ENCODE peak calls at places on chromosomes 4 and X, in ten cellular contexts. One of them, this sample, is unnamed.

GRCh38 chrX:154460326-154460725 is 2.2 kb downstream of the PLXNA3 start:
- DNase-seq in sigmoid colon: no peak
- DNase-seq in MCF 10A: no peak
- DNase-seq in mucosa of descending colon: no peak
- DNase-seq in upper lobe of right lung: no peak
- DNase-seq in CD8-positive, alpha-beta T cell: no peak
- DNase-seq in MM.1S: no peak
- DNase-seq in AG09309: no peak
- DNase-seq in omental fat pad: no peak
- DNase-seq in HCT116: no peak
- DNase-seq in this sample: no peak

GRCh38 chr4:101066586-101066985 is 280.7 kb downstream of the PPP3CA start:
- DNase-seq in MM.1S: no peak
- DNase-seq in upper lobe of right lung: no peak
- DNase-seq in HCT116: no peak
- DNase-seq in AG09309: no peak
- DNase-seq in MCF 10A: no peak
- DNase-seq in mucosa of descending colon: no peak
- DNase-seq in CD8-positive, alpha-beta T cell: no peak
- DNase-seq in sigmoid colon: no peak
- DNase-seq in omental fat pad: no peak
- DNase-seq in this sample: no peak

GRCh38 chr4:55758570-55758969 is 61.0 kb upstream of the EXOC1L start:
- DNase-seq in omental fat pad: no peak
- DNase-seq in MCF 10A: no peak
- DNase-seq in mucosa of descending colon: no peak
- DNase-seq in sigmoid colon: no peak
- DNase-seq in HCT116: no peak
- DNase-seq in CD8-positive, alpha-beta T cell: no peak
- DNase-seq in MM.1S: no peak
- DNase-seq in AG09309: no peak
- DNase-seq in upper lobe of right lung: no peak
- DNase-seq in this sample: no peak

GRCh38 chrX:41382699-41383645 is 49.0 kb downstream of the DDX3X start:
- DNase-seq in mucosa of descending colon: no peak
- DNase-seq in MM.1S: no peak
- DNase-seq in CD8-positive, alpha-beta T cell: no peak
- DNase-seq in sigmoid colon: no peak
- DNase-seq in omental fat pad: no peak
- DNase-seq in HCT116: peak; percentile 6
- DNase-seq in upper lobe of right lung: no peak
- DNase-seq in MCF 10A: peak; percentile 69
- DNase-seq in AG09309: no peak
- DNase-seq in this sample: peak; percentile 9

GRCh38 chr4:54098375-54098774 is 1.6 kb upstream of the GSX2 start:
- DNase-seq in MM.1S: no peak
- DNase-seq in CD8-positive, alpha-beta T cell: no peak
- DNase-seq in MCF 10A: no peak
- DNase-seq in upper lobe of right lung: no peak
- DNase-seq in sigmoid colon: no peak
- DNase-seq in omental fat pad: no peak
- DNase-seq in HCT116: no peak
- DNase-seq in mucosa of descending colon: no peak
- DNase-seq in AG09309: no peak
- DNase-seq in this sample: no peak

GRCh38 chr4:145840162-145840768 is 98.4 kb downstream of the ZNF827 start:
- DNase-seq in HCT116: peak; percentile 35
- DNase-seq in MM.1S: peak; percentile 78
- DNase-seq in upper lobe of right lung: no peak
- DNase-seq in AG09309: no peak
- DNase-seq in mucosa of descending colon: no peak
- DNase-seq in MCF 10A: peak; percentile 57
- DNase-seq in omental fat pad: no peak
- DNase-seq in sigmoid colon: no peak
- DNase-seq in CD8-positive, alpha-beta T cell: no peak
- DNase-seq in this sample: peak; percentile 13

GRCh38 chr4:125313497-125313896 is 1.3 kb upstream of the FAT4 start:
- DNase-seq in sigmoid colon: peak; percentile 65
- DNase-seq in AG09309: peak; percentile 75
- DNase-seq in mucosa of descending colon: no peak
- DNase-seq in MCF 10A: peak; percentile 91
- DNase-seq in MM.1S: peak; percentile 80
- DNase-seq in CD8-positive, alpha-beta T cell: no peak
- DNase-seq in HCT116: peak; percentile 85
- DNase-seq in upper lobe of right lung: no peak
- DNase-seq in omental fat pad: no peak
- DNase-seq in this sample: peak; percentile 58

GRCh38 chrX:13607996-13608365 is 38.6 kb downstream of the EGFL6 start:
- DNase-seq in AG09309: no peak
- DNase-seq in mucosa of descending colon: no peak
- DNase-seq in HCT116: no peak
- DNase-seq in upper lobe of right lung: no peak
- DNase-seq in MCF 10A: peak; percentile 17
- DNase-seq in CD8-positive, alpha-beta T cell: no peak
- DNase-seq in MM.1S: no peak
- DNase-seq in omental fat pad: no peak
- DNase-seq in sigmoid colon: no peak
- DNase-seq in this sample: no peak

GRCh38 chrX:11739796-11740195 is 18.2 kb upstream of the MSL3 start:
- DNase-seq in mucosa of descending colon: no peak
- DNase-seq in omental fat pad: no peak
- DNase-seq in CD8-positive, alpha-beta T cell: no peak
- DNase-seq in sigmoid colon: no peak
- DNase-seq in MM.1S: no peak
- DNase-seq in MCF 10A: no peak
- DNase-seq in HCT116: no peak
- DNase-seq in AG09309: no peak
- DNase-seq in upper lobe of right lung: no peak
- DNase-seq in this sample: no peak

GRCh38 chr4:80335554-80336358 is at the start of gene CFAP299:
- DNase-seq in AG09309: peak; percentile 42
- DNase-seq in upper lobe of right lung: peak; percentile 93
- DNase-seq in omental fat pad: peak; percentile 67
- DNase-seq in MCF 10A: peak; percentile 94
- DNase-seq in sigmoid colon: peak; percentile 82
- DNase-seq in CD8-positive, alpha-beta T cell: peak; percentile 30
- DNase-seq in MM.1S: peak; percentile 90
- DNase-seq in HCT116: peak; percentile 70
- DNase-seq in mucosa of descending colon: peak; percentile 86
- DNase-seq in this sample: peak; percentile 83

GRCh38 chr4:80340036-80340435 is 4.5 kb downstream of the CFAP299 start:
- DNase-seq in MCF 10A: no peak
- DNase-seq in HCT116: no peak
- DNase-seq in omental fat pad: no peak
- DNase-seq in mucosa of descending colon: no peak
- DNase-seq in MM.1S: no peak
- DNase-seq in CD8-positive, alpha-beta T cell: no peak
- DNase-seq in upper lobe of right lung: no peak
- DNase-seq in AG09309: no peak
- DNase-seq in sigmoid colon: no peak
- DNase-seq in this sample: no peak

GRCh38 chr4:80334568-80334967 is 962 bp upstream of the CFAP299 start:
- DNase-seq in upper lobe of right lung: no peak
- DNase-seq in CD8-positive, alpha-beta T cell: no peak
- DNase-seq in sigmoid colon: no peak
- DNase-seq in AG09309: no peak
- DNase-seq in HCT116: no peak
- DNase-seq in omental fat pad: no peak
- DNase-seq in MM.1S: no peak
- DNase-seq in MCF 10A: no peak
- DNase-seq in mucosa of descending colon: no peak
- DNase-seq in this sample: no peak

GRCh38 chr4:80335226-80335553 is 340 bp upstream of the CFAP299 start:
- DNase-seq in CD8-positive, alpha-beta T cell: no peak
- DNase-seq in upper lobe of right lung: no peak
- DNase-seq in mucosa of descending colon: no peak
- DNase-seq in sigmoid colon: no peak
- DNase-seq in HCT116: no peak
- DNase-seq in AG09309: no peak
- DNase-seq in MCF 10A: no peak
- DNase-seq in MM.1S: no peak
- DNase-seq in omental fat pad: no peak
- DNase-seq in this sample: no peak

GRCh38 chr4:80336582-80336981 is 1.1 kb downstream of the CFAP299 start:
- DNase-seq in HCT116: peak; percentile 18
- DNase-seq in MCF 10A: peak; percentile 42
- DNase-seq in CD8-positive, alpha-beta T cell: no peak
- DNase-seq in MM.1S: peak; percentile 31
- DNase-seq in sigmoid colon: peak; percentile 57
- DNase-seq in omental fat pad: no peak
- DNase-seq in mucosa of descending colon: no peak
- DNase-seq in AG09309: no peak
- DNase-seq in upper lobe of right lung: peak; percentile 51
- DNase-seq in this sample: peak; percentile 30
- TF ChIP-seq CTCF in HCT116: peak; percentile 34
- TF ChIP-seq CTCF in MCF 10A: no peak
- TF ChIP-seq CTCF in CD8-positive, alpha-beta T cell: no peak
- TF ChIP-seq CTCF in MM.1S: peak; percentile 46
- TF ChIP-seq CTCF in sigmoid colon: no peak
- TF ChIP-seq CTCF in omental fat pad: no peak
- TF ChIP-seq CTCF in mucosa of descending colon: no peak
- TF ChIP-seq CTCF in AG09309: peak; percentile 54
- TF ChIP-seq CTCF in upper lobe of right lung: peak; percentile 10
- TF ChIP-seq CTCF in this sample: no peak

GRCh38 chrX:44178271-44178670 is 165.2 kb downstream of the EFHC2 start:
- DNase-seq in omental fat pad: no peak
- DNase-seq in upper lobe of right lung: no peak
- DNase-seq in MM.1S: no peak
- DNase-seq in CD8-positive, alpha-beta T cell: no peak
- DNase-seq in HCT116: no peak
- DNase-seq in AG09309: no peak
- DNase-seq in MCF 10A: no peak
- DNase-seq in mucosa of descending colon: no peak
- DNase-seq in sigmoid colon: no peak
- DNase-seq in this sample: peak; percentile 38

GRCh38 chrX:44183329-44183728 is 160.1 kb downstream of the EFHC2 start:
- DNase-seq in CD8-positive, alpha-beta T cell: no peak
- DNase-seq in MM.1S: no peak
- DNase-seq in AG09309: no peak
- DNase-seq in MCF 10A: no peak
- DNase-seq in upper lobe of right lung: no peak
- DNase-seq in omental fat pad: no peak
- DNase-seq in HCT116: no peak
- DNase-seq in mucosa of descending colon: no peak
- DNase-seq in sigmoid colon: no peak
- DNase-seq in this sample: peak; percentile 21
- TF ChIP-seq CTCF in CD8-positive, alpha-beta T cell: no peak
- TF ChIP-seq CTCF in MM.1S: no peak
- TF ChIP-seq CTCF in AG09309: no peak
- TF ChIP-seq CTCF in MCF 10A: no peak
- TF ChIP-seq CTCF in upper lobe of right lung: no peak
- TF ChIP-seq CTCF in omental fat pad: no peak
- TF ChIP-seq CTCF in HCT116: peak; percentile 10
- TF ChIP-seq CTCF in mucosa of descending colon: no peak
- TF ChIP-seq CTCF in sigmoid colon: no peak
- TF ChIP-seq CTCF in this sample: peak; percentile 14

GRCh38 chr4:72463724-72464123 is 105.3 kb downstream of the ADAMTS3 start:
- DNase-seq in sigmoid colon: no peak
- DNase-seq in HCT116: no peak
- DNase-seq in AG09309: no peak
- DNase-seq in mucosa of descending colon: no peak
- DNase-seq in omental fat pad: no peak
- DNase-seq in upper lobe of right lung: no peak
- DNase-seq in CD8-positive, alpha-beta T cell: no peak
- DNase-seq in MCF 10A: no peak
- DNase-seq in MM.1S: no peak
- DNase-seq in this sample: no peak

GRCh38 chr4:72467633-72468032 is 101.4 kb downstream of the ADAMTS3 start:
- DNase-seq in sigmoid colon: no peak
- DNase-seq in MM.1S: no peak
- DNase-seq in CD8-positive, alpha-beta T cell: no peak
- DNase-seq in mucosa of descending colon: no peak
- DNase-seq in HCT116: no peak
- DNase-seq in omental fat pad: no peak
- DNase-seq in upper lobe of right lung: no peak
- DNase-seq in MCF 10A: no peak
- DNase-seq in AG09309: no peak
- DNase-seq in this sample: no peak

GRCh38 chr4:72473434-72473900 is 95.6 kb downstream of the ADAMTS3 start:
- DNase-seq in MCF 10A: peak; percentile 21
- DNase-seq in sigmoid colon: no peak
- DNase-seq in HCT116: no peak
- DNase-seq in upper lobe of right lung: no peak
- DNase-seq in omental fat pad: no peak
- DNase-seq in CD8-positive, alpha-beta T cell: no peak
- DNase-seq in AG09309: no peak
- DNase-seq in mucosa of descending colon: no peak
- DNase-seq in MM.1S: no peak
- DNase-seq in this sample: no peak

GRCh38 chr4:72471816-72472215 is 97.2 kb downstream of the ADAMTS3 start:
- DNase-seq in HCT116: no peak
- DNase-seq in upper lobe of right lung: no peak
- DNase-seq in omental fat pad: no peak
- DNase-seq in sigmoid colon: no peak
- DNase-seq in CD8-positive, alpha-beta T cell: no peak
- DNase-seq in AG09309: no peak
- DNase-seq in MM.1S: no peak
- DNase-seq in mucosa of descending colon: no peak
- DNase-seq in MCF 10A: no peak
- DNase-seq in this sample: no peak

DNA sequence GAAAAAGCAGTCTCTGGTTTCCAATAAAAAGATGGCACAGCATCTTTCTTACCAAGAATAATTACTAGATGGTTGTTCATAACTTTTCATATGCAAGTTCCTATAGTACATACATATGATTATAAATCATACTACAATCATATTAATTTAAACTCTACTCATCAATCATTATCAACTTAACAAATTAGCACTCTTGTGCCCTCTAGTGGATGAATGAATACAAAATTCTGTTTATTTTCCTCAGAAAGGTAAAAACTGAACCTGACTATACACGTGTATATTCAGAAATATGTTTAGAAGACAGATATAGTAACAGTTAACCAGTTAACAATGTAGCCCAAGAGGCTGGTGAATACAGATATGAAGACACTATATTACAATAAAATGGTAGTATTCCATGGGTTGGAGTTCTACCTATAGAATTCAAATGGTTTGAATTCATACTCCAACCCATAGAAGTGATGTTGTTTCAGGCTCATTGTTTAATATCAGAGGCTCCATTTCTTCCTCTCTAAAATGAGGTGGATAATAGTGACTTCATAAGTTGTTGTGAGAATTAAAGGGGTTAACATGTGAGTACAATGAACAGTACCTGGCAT is 100.0 kb downstream of the ADAMTS3 start:
- DNase-seq in mucosa of descending colon: no peak
- DNase-seq in sigmoid colon: no peak
- DNase-seq in omental fat pad: no peak
- DNase-seq in CD8-positive, alpha-beta T cell: no peak
- DNase-seq in HCT116: peak; percentile 4
- DNase-seq in upper lobe of right lung: no peak
- DNase-seq in MCF 10A: peak; percentile 54
- DNase-seq in MM.1S: peak; percentile 46
- DNase-seq in AG09309: no peak
- DNase-seq in this sample: no peak
- TF ChIP-seq CTCF in mucosa of descending colon: no peak
- TF ChIP-seq CTCF in sigmoid colon: peak; percentile 22
- TF ChIP-seq CTCF in omental fat pad: no peak
- TF ChIP-seq CTCF in CD8-positive, alpha-beta T cell: peak; percentile 29
- TF ChIP-seq CTCF in HCT116: no peak
- TF ChIP-seq CTCF in upper lobe of right lung: peak; percentile 57
- TF ChIP-seq CTCF in MCF 10A: peak; percentile 55
- TF ChIP-seq CTCF in MM.1S: peak; percentile 52
- TF ChIP-seq CTCF in AG09309: no peak
- TF ChIP-seq CTCF in this sample: peak; percentile 20

GRCh38 chr4:153542835-153543234 is 76.7 kb downstream of the TMEM131L start:
- DNase-seq in mucosa of descending colon: no peak
- DNase-seq in CD8-positive, alpha-beta T cell: no peak
- DNase-seq in sigmoid colon: no peak
- DNase-seq in upper lobe of right lung: no peak
- DNase-seq in HCT116: no peak
- DNase-seq in omental fat pad: no peak
- DNase-seq in AG09309: no peak
- DNase-seq in MCF 10A: no peak
- DNase-seq in MM.1S: no peak
- DNase-seq in this sample: no peak
- TF ChIP-seq CTCF in mucosa of descending colon: no peak
- TF ChIP-seq CTCF in CD8-positive, alpha-beta T cell: peak; percentile 38
- TF ChIP-seq CTCF in sigmoid colon: no peak
- TF ChIP-seq CTCF in upper lobe of right lung: no peak
- TF ChIP-seq CTCF in HCT116: no peak
- TF ChIP-seq CTCF in omental fat pad: no peak
- TF ChIP-seq CTCF in AG09309: no peak
- TF ChIP-seq CTCF in MCF 10A: no peak
- TF ChIP-seq CTCF in MM.1S: peak; percentile 11
- TF ChIP-seq CTCF in this sample: no peak

This sample was measured in Calu3.